ENCODE peak calls at places on chromosomes 7 and 10, in eight cellular contexts. W is HepG2; H is astrocyte; P is CD4-positive, CD25-positive, alpha-beta regulatory T cell; Y is esophagus squamous epithelium; B is PC-9; X is suprapubic skin; L is sigmoid colon. T is an unnamed sample.

GRCh38 chr7:31512166-31512565 is 1.7 kb upstream of the ITPRID1 start:
- DNase-seq in X (no peak), Y (no peak), W (no peak), H (no peak), L (no peak), P (no peak), B (no peak), T (no peak)

GRCh38 chr10:71755179-71755879 is 18.0 kb downstream of the VSIR start:
- DNase-seq in Y (no peak), W (no peak), L (no peak), B (no peak), X (no peak), P (no peak), H (no peak), T (no peak)

GRCh38 chr7:64102656-64103400 is 57.6 kb downstream of the ZNF727 start:
- DNase-seq in P (no peak), X (no peak), Y (no peak), L (peak; percentile 30), W (no peak), H (no peak), B (no peak), T (peak; percentile 18)

GRCh38 chr10:3563298-3563697 is 221.7 kb downstream of the KLF6 start:
- DNase-seq in W (no peak), X (no peak), P (no peak), L (no peak), H (no peak), B (no peak), Y (no peak), T (no peak)

GRCh38 chr7:16712916-16713315 is 40.6 kb upstream of the TSPAN13 start:
- DNase-seq in W (no peak), B (no peak), L (no peak), P (no peak), X (no peak), Y (no peak), H (peak; percentile 81), T (no peak)

GRCh38 chr7:101507791-101508252 is 121.3 kb downstream of the MYL10 start:
- DNase-seq in L (no peak), P (peak; percentile 13), X (no peak), B (peak; percentile 70), W (peak; percentile 78), Y (no peak), H (no peak), T (no peak)

GRCh38 chr10:96257944-96258343 is 13.4 kb downstream of the BLNK start:
- DNase-seq in L (no peak), P (no peak), W (no peak), Y (no peak), H (no peak), X (no peak), B (no peak), T (peak; percentile 62)

GRCh38 chr10:30999084-30999712 is 32.5 kb downstream of the ZNF438 start:
- DNase-seq in B (no peak), L (peak; percentile 69), Y (no peak), X (no peak), H (no peak), W (no peak), P (no peak), T (no peak)

GRCh38 chr10:21284301-21284700 is 241.2 kb downstream of the SKIDA1 start:
- DNase-seq in B (no peak), L (no peak), W (no peak), X (no peak), P (no peak), Y (no peak), H (no peak), T (no peak)

DNA sequence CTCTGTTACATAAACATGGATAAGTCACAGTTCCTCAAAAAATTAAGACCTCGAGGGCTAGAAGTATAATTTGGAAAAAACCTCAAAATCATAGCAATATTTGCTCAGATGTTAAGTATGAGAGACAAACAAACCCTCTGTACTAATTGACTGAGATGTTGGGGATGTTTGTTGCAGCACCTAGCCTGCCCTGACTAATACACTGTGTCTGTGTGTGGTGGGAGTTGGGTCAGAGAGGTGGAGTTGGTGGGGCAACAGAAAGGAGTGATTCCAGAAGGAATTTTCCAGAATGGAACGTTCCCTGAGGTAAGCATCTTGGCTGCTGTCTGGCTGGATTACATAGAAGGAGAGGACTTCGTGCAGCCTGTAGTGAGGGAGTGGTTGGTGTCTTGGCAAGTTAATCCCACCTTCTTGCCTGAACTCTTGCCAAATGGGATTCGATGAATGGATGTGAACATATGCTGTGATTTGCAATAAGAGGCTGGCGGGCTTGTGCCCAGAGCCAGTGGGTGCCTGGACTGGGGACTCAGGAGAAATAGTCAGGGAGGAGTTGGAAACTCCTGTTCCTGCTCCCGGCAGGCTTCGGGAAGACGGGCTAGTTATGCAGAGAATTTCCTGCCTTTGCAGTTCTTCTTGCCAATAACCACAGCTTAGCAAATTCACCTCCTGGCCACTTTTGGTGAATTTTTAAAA is 9.3 kb upstream of the FAM180A start:
- DNase-seq in P (no peak), X (no peak), H (peak; percentile 94), L (no peak), W (no peak), B (no peak), Y (no peak), T (peak; percentile 73)
- H3K4me3 ChIP-seq in P (no peak overlapping the region), X (peak overlapping the region; percentile 31), H (peak overlapping the region; percentile 19), L (no peak overlapping the region), W (no peak overlapping the region), B (no peak overlapping the region), Y (peak overlapping the region; percentile 45), T (peak overlapping the region; percentile 3)

GRCh38 chr7:22197376-22197775 is 159.6 kb downstream of the RAPGEF5 start:
- DNase-seq in L (no peak), P (no peak), Y (no peak), W (no peak), B (no peak), H (no peak), X (no peak), T (no peak)

GRCh38 chr7:22201182-22201880 is 155.6 kb downstream of the RAPGEF5 start:
- DNase-seq in X (no peak), W (no peak), H (no peak), P (no peak), L (no peak), B (no peak), Y (no peak), T (no peak)

GRCh38 chr7:22200238-22200637 is 156.7 kb downstream of the RAPGEF5 start:
- DNase-seq in P (no peak), W (no peak), H (no peak), L (no peak), Y (no peak), X (no peak), B (no peak), T (no peak)

GRCh38 chr7:22202141-22202540 is 154.8 kb downstream of the RAPGEF5 start:
- DNase-seq in X (no peak), W (no peak), H (no peak), L (no peak), P (no peak), B (no peak), Y (no peak), T (no peak)

DNA sequence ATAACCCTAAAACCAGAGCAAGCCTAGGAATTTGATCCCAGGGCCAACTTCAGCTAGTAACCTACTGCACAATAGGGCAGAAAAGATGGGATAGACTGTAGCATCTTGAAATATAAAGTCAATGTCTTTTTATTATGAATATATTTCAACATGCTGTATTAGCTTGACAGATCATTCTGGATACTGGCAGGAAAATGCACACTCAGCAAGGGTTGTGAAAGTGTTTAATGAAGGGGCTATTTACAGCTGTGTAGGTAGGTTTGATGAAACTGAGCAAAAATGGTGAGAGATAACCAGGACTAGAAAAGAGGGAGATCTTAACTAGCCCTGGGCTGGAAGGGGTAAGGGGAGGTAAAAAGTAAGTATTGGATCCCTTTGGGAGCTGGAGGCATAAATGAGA is 156.2 kb downstream of the RAPGEF5 start:
- DNase-seq in P (no peak), Y (no peak), B (no peak), X (no peak), W (no peak), H (no peak), L (no peak), T (no peak)
- H3K27ac ChIP-seq in P (no peak overlapping the region), Y (no peak overlapping the region), B (no peak overlapping the region), X (no peak overlapping the region), W (no peak overlapping the region), H (no peak overlapping the region), L (no peak overlapping the region), T (no peak overlapping the region)

DNA sequence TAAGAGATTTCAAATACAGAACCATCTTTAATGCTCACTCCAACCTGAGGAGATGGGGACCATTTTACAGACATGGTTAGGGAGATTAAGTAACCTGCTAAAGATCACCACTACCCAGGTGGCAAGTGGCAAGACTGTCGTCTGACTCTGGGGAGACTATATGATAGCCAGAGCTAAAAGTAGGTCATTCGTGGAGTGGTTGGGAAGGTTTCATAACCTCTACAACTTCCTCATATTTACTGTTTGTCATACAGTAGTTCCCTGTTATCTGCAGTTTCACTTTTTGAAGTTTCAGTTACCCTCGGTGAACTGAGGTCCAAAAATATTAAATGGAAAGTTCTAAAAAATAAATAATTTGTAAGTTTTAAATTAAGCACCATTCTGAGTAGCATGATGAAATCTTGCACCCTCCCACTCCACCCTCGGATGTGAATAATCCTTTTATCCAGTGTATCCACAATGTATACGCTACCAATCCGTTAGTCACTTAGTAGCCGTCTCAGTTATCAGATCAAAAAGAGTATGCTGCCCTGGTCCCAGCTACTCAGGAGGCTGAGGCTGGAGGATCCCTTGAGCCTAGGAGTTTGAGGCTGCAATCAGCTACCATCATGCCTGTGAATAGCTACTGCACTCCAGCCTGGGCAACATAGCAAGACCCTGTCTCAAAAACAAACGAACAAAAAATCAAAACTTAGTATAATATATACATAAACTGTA is 14.9 kb upstream of the LGI1 start:
- DNase-seq in L (no peak), B (no peak), W (no peak), Y (no peak), X (no peak), P (no peak), H (no peak), T (no peak)
- H3K4me3 ChIP-seq in L (no peak overlapping the region), B (no peak overlapping the region), W (no peak overlapping the region), Y (peak overlapping the region; percentile 21), X (no peak overlapping the region), P (no peak overlapping the region), H (no peak overlapping the region), T (no peak overlapping the region)

GRCh38 chr10:104895541-104895940 is 254.5 kb downstream of the SORCS3 start:
- DNase-seq in Y (no peak), L (no peak), B (no peak), H (no peak), P (no peak), W (no peak), X (no peak), T (no peak)

GRCh38 chr10:104892879-104893278 is 251.8 kb downstream of the SORCS3 start:
- DNase-seq in X (no peak), Y (no peak), L (no peak), H (no peak), W (no peak), P (no peak), B (no peak), T (no peak)

GRCh38 chr10:104893711-104894110 is 252.6 kb downstream of the SORCS3 start:
- DNase-seq in X (no peak), P (no peak), H (no peak), Y (no peak), B (no peak), L (no peak), W (no peak), T (no peak)

GRCh38 chr10:104895981-104896380 is 254.9 kb downstream of the SORCS3 start:
- DNase-seq in P (no peak), Y (no peak), W (no peak), L (no peak), B (no peak), X (no peak), H (no peak), T (no peak)

DNA sequence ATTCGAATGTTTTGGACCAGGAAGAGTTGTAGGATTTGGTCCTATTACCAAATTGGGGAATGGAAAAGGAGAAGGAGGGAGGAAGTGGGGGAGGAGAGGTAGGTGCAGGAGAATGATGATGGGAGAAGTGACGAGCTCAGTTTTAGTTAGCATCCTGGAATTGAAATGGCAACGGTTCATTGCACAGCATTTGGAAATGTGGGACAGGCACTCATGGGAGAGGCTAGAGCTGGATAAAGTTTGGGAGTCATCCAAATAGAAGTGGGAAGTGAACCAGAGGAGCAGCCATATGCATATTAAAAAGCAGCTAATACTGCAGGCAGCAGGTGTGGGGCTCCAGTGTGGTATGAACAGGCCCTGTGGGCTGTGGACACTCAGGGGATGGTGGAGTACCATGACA is 253.6 kb downstream of the SORCS3 start:
- DNase-seq in L (no peak), B (no peak), H (no peak), W (no peak), X (no peak), P (no peak), Y (no peak), T (no peak)
- H3K27ac ChIP-seq in L (no peak overlapping the region), B (no peak overlapping the region), H (no peak overlapping the region), W (no peak overlapping the region), X (no peak overlapping the region), P (no peak overlapping the region), Y (no peak overlapping the region), T (no peak overlapping the region)

T was measured in right atrium auricular region.